ENCODE peak calls at places on chromosomes 5 and 9, in four cellular contexts. O is T-helper 2 cell treated with Interferon-gamma antibody and Interleukin-4, amounts not matched to agents 5 μg/mL and 100 μg/mL, for 36 hours; E is GM20000; N is SK-MEL-5. L is an unnamed sample.
A peak's percentile ranks its signal among the peaks of the same experiment; 100 is the strongest.

GRCh38 chr9:137296214-137297059 is 5.6 kb downstream of the NRARP start:
- DNase-seq in N (no peak), O (no peak), E (no peak), L (no peak)

GRCh38 chr5:123718238-123718637 is 206.3 kb downstream of the CSNK1G3 start:
- DNase-seq in O (no peak), N (no peak), E (no peak), L (no peak)

GRCh38 chr5:114393159-114393558 is 31.3 kb downstream of the KCNN2 start:
- DNase-seq in N (no peak), O (no peak), E (no peak), L (no peak)

GRCh38 chr5:135445306-135445940 is 1.7 kb downstream of the DCANP1 start:
- DNase-seq in O (no peak), E (no peak), N (no peak), L (peak; percentile 30)

GRCh38 chr5:80852331-80853245 is 107.6 kb upstream of the RASGRF2 start:
- DNase-seq in N (no peak), O (no peak), E (no peak), L (no peak)

GRCh38 chr9:70093944-70094343 is 50.3 kb downstream of the MAMDC2 start:
- DNase-seq in O (no peak), N (peak; percentile 11), E (no peak), L (no peak)

GRCh38 chr9:81410201-81410600 is 279.1 kb downstream of the TLE1 start:
- DNase-seq in O (no peak), N (no peak), E (no peak), L (no peak)

GRCh38 chr9:2420488-2421056 is 201.0 kb upstream of the VLDLR start:
- DNase-seq in E (no peak), O (no peak), N (no peak), L (no peak)

GRCh38 chr5:105740242-105740641 is 1930.5 kb downstream of the EFNA5 start:
- DNase-seq in O (no peak), E (no peak), N (no peak), L (no peak)

GRCh38 chr9:109286571-109286977 is 34.3 kb downstream of the EPB41L4B start:
- DNase-seq in E (no peak), N (no peak), O (no peak), L (no peak)

L was measured in ureter.